ENCODE peak calls at places on chromosomes 5 and 9, in four cellular contexts. I is H9, R is IMR-90, L is H1. J is an unnamed sample.

GRCh38 chr9:38126730-38127129 is 57.7 kb upstream of the SHB start:
- DNase-seq in I (no peak), R (no peak), L (no peak), J (no peak)

GRCh38 chr5:675111-675875 is 17.9 kb downstream of the TPPP start:
- DNase-seq in I (peak), R (no peak), L (no peak), J (no peak)

GRCh38 chr9:133545494-133546286 is 11.2 kb downstream of the ADAMTSL2 start:
- DNase-seq in I (no peak), R (no peak), L (no peak), J (no peak)

GRCh38 chr5:169171495-169171894 is 129.4 kb downstream of the SLIT3 start:
- DNase-seq in I (peak), R (no peak), L (no peak), J (no peak)

GRCh38 chr5:158559643-158560042 is 540.1 kb downstream of the EBF1 start:
- DNase-seq in I (no peak), R (no peak), L (no peak), J (no peak)

GRCh38 chr9:98191615-98192502 is 578 bp downstream of the CORO2A start:
- DNase-seq in I (peak), R (no peak), L (no peak), J (no peak)

GRCh38 chr5:128539038-128539429 is 989 bp upstream of the FBN2 start:
- DNase-seq in I (no peak), R (no peak), L (no peak), J (peak)

GRCh38 chr5:150515446-150515845 is 7.5 kb downstream of the NDST1 start:
- DNase-seq in I (no peak), R (peak), L (no peak), J (peak)

GRCh38 chr5:67350600-67351315 is 154.2 kb upstream of the CD180 start:
- DNase-seq in I (no peak), R (no peak), L (no peak), J (peak)

GRCh38 chr5:73911761-73912393 is 285.9 kb downstream of the ARHGEF28 start:
- DNase-seq in I (no peak), R (peak), L (no peak), J (peak)

GRCh38 chr5:73230264-73231244 is 57.6 kb downstream of the TMEM174 start:
- DNase-seq in I (peak), R (no peak), L (no peak), J (no peak)

GRCh38 chr9:21481470-21482057 is 549 bp downstream of the IFNE start:
- DNase-seq in I (no peak), R (no peak), L (no peak), J (no peak)

GRCh38 chr5:67404261-67405100 is 207.9 kb upstream of the CD180 start:
- DNase-seq in I (no peak), R (peak), L (no peak), J (peak)

GRCh38 chr9:18739641-18740318 is 265.8 kb downstream of the ADAMTSL1 start:
- DNase-seq in I (no peak), R (no peak), L (no peak), J (no peak)

GRCh38 chr5:115098041-115098702 is 71.5 kb downstream of the TRIM36 start:
- DNase-seq in I (no peak), R (peak), L (no peak), J (peak)

GRCh38 chr5:27267209-27267824 is 228.9 kb upstream of the CDH9 start:
- DNase-seq in I (no peak), R (no peak), L (no peak), J (no peak)

GRCh38 chr5:36877667-36878420 is 1.3 kb downstream of the NIPBL start:
- DNase-seq in I (no peak), R (peak), L (no peak), J (peak)

GRCh38 chr5:116847960-116848359 is 273.3 kb upstream of the SEMA6A start:
- DNase-seq in I (no peak), R (no peak), L (no peak), J (no peak)

GRCh38 chr5:78816143-78816765 is 167.7 kb upstream of the LHFPL2 start:
- DNase-seq in I (no peak), R (peak), L (no peak), J (no peak)

GRCh38 chr9:12702160-12702758 is 9.1 kb downstream of the TYRP1 start:
- DNase-seq in I (peak), R (peak), L (peak), J (peak)

GRCh38 chr5:84260140-84260539 is 124.5 kb downstream of the EDIL3 start:
- DNase-seq in I (no peak), R (no peak), L (no peak), J (no peak)

GRCh38 chr9:125561497-125562148 is 145.4 kb downstream of the MAPKAP1 start:
- DNase-seq in I (no peak), R (no peak), L (no peak), J (no peak)

GRCh38 chr5:54867310-54867944 is 118.0 kb downstream of the ESM1 start:
- DNase-seq in I (no peak), R (peak), L (no peak), J (peak)

GRCh38 chr5:100889165-100889564 is 13.9 kb downstream of the ST8SIA4 start:
- DNase-seq in I (no peak), R (no peak), L (no peak), J (no peak)

GRCh38 chr9:8053501-8053900 is 253.9 kb upstream of the DMAC1 start:
- DNase-seq in I (no peak), R (no peak), L (no peak), J (no peak)

GRCh38 chr5:87268126-87268969 is 665 bp downstream of the RASA1 start:
- DNase-seq in I (peak), R (peak), L (no peak), J (peak)

GRCh38 chr9:27924502-27924901 is 351.2 kb upstream of the C9orf72 start:
- DNase-seq in I (no peak), R (no peak), L (no peak), J (no peak)

GRCh38 chr5:166324372-166324771 is 1967.1 kb upstream of the WWC1 start:
- DNase-seq in I (peak), R (no peak), L (peak), J (no peak)

GRCh38 chr9:115671236-115671770 is 482.3 kb upstream of the PAPPA start:
- DNase-seq in I (no peak), R (no peak), L (no peak), J (peak)

GRCh38 chr9:32596096-32596865 is 23.3 kb upstream of the NDUFB6 start:
- DNase-seq in I (no peak), R (no peak), L (no peak), J (no peak)

GRCh38 chr9:97980918-97981827 is 2.0 kb upstream of the ANP32B start:
- DNase-seq in I (no peak), R (no peak), L (no peak), J (no peak)

GRCh38 chr5:37767961-37768360 is 71.9 kb downstream of the GDNF start:
- DNase-seq in I (no peak), R (no peak), L (no peak), J (no peak)

GRCh38 chr5:167072225-167072624 is 1219.2 kb upstream of the WWC1 start:
- DNase-seq in I (no peak), R (no peak), L (no peak), J (no peak)

DNA sequence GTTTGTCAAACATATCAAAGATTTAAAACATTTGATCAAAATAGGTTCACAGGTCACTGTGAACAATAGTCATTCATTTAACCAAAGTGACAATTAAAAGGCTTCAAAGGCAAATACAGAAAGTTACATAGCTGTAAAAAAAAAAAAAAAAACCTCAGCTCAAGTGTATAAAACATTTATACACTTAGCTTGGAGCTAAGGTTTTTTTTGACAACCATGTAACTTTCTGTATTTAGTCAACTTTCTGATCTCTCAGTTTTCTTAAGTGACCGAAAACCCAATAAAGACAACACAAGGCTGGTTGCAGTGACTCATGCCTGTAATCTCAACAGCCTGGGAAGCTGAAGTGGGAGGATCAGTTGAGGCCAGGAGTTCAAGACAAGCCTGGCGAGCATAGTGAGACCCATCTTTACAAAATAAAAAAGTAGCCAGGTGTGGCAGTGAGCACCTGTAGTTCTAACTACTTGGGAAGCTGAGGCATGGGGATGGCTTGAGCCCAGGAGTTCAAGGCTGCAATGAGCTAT is 16.4 kb upstream of the UBTD2 start:
- DNase-seq in I (no peak), R (peak), L (no peak), J (peak)
- H2AK5ac ChIP-seq in I (no peak), R (no peak), L (no peak), J (no peak)

GRCh38 chr9:126813072-126813471 is 8.2 kb downstream of the ZBTB43 start:
- DNase-seq in I (no peak), R (no peak), L (no peak), J (no peak)
- H2AFZ ChIP-seq in I (no peak), R (no peak), L (no peak), J (no peak)

GRCh38 chr5:111667128-111667756 is 89.8 kb downstream of the NREP start:
- DNase-seq in I (no peak), R (no peak), L (no peak), J (no peak)
- H3K18ac ChIP-seq in I (no peak), R (no peak), L (no peak), J (no peak)

DNA sequence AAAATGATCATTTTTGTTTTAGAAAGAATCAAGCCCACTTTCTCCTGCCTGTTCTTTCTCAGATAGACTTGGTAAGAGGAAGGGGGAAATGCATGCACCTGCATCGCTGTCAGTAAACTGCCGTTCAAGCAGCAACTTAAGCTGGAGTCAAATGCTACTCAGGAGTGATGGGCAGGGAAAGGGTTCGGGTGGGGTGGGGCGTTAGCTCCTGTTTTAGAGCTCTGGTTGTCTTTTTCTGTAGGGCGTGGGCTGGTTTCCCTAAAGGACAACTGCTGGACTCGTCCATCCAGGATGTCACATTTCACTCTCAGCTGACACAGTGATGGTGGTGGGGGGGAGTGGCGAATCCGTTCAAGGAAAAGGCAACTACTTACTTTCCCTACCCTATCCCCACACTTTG is 75.0 kb downstream of the NDFIP1 start:
- DNase-seq in I (no peak), R (no peak), L (no peak), J (no peak)
- H2AK5ac ChIP-seq in I (no peak), R (no peak), L (no peak), J (no peak)

GRCh38 chr5:144013816-144014215 is 156.6 kb downstream of the YIPF5 start:
- DNase-seq in I (no peak), R (no peak), L (no peak), J (no peak)
- H2AFZ ChIP-seq in I (no peak), R (no peak), L (no peak), J (no peak)

GRCh38 chr5:61943718-61944117 is 362.3 kb upstream of the KIF2A start:
- DNase-seq in I (no peak), R (no peak), L (no peak), J (no peak)
- H3K18ac ChIP-seq in I (no peak), R (no peak), L (no peak), J (no peak)

GRCh38 chr5:2387224-2388004 is 364.1 kb downstream of the IRX2 start:
- DNase-seq in I (no peak), R (no peak), L (no peak), J (no peak)
- H2AK5ac ChIP-seq in I (no peak), R (no peak), L (no peak), J (no peak)

DNA sequence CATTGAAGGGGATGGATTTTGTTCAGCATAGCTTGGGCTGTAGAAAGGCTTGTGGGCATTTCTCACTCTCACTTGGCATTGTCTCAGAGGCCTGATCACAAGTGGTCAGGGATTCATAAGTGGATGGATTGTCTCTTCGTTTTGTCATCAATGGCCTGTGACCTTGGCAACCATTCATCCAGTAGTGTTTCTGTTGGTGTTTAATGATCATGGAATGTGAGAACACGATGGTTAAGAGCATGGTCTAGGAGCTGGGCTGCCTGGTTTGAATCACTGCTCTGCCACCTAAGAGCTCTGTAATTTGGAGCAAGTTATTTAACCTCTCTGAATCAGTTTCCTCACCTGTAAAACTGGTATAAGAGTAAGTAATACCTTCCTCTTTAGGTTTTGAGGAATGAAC is 430.1 kb upstream of the MEF2C start:
- DNase-seq in I (no peak), R (peak), L (no peak), J (peak)
- H2AFZ ChIP-seq in I (no peak), R (peak), L (peak), J (no peak)

GRCh38 chr9:124259273-124260078 is 1.7 kb downstream of the NEK6 start:
- DNase-seq in I (no peak), R (peak), L (no peak), J (peak)
- H3K18ac ChIP-seq in I (no peak), R (peak), L (peak), J (peak)